ENCODE peak calls at places on chromosomes 12 and 14, in six cellular contexts. One of them, this sample, is unnamed.
A peak's percentile ranks its signal among the peaks of the same experiment; 100 is the strongest.

GRCh38 chr12:64639466-64639865 is 29.2 kb downstream of the RASSF3 start:
- DNase-seq in H9: no peak
- DNase-seq in H1: no peak
- DNase-seq in IMR-90: no peak
- DNase-seq in neuronal stem cell: no peak
- DNase-seq in mesenchymal stem cell: no peak
- DNase-seq in this sample: no peak

GRCh38 chr14:59483360-59483759 is 848 bp downstream of the L3HYPDH start:
- DNase-seq in H9: no peak
- DNase-seq in neuronal stem cell: no peak
- DNase-seq in mesenchymal stem cell: peak; percentile 78
- DNase-seq in H1: no peak
- DNase-seq in IMR-90: peak; percentile 84
- DNase-seq in this sample: peak; percentile 66

GRCh38 chr14:69012251-69012953 is 33.3 kb upstream of the ACTN1 start:
- DNase-seq in neuronal stem cell: no peak
- DNase-seq in IMR-90: peak; percentile 61
- DNase-seq in mesenchymal stem cell: peak; percentile 38
- DNase-seq in H9: no peak
- DNase-seq in H1: no peak
- DNase-seq in this sample: no peak

GRCh38 chr14:96594961-96595360 is 92.8 kb downstream of the PAPOLA start:
- DNase-seq in H1: no peak
- DNase-seq in neuronal stem cell: no peak
- DNase-seq in mesenchymal stem cell: no peak
- DNase-seq in H9: no peak
- DNase-seq in IMR-90: no peak
- DNase-seq in this sample: no peak

GRCh38 chr12:89373772-89374572 is 21.7 kb upstream of the DUSP6 start:
- DNase-seq in mesenchymal stem cell: peak; percentile 77
- DNase-seq in H9: no peak
- DNase-seq in IMR-90: peak; percentile 90
- DNase-seq in H1: no peak
- DNase-seq in neuronal stem cell: no peak
- DNase-seq in this sample: no peak

GRCh38 chr12:68932701-68933563 is at the start of gene CPM:
- DNase-seq in IMR-90: peak; percentile 25
- DNase-seq in H9: peak; percentile 77
- DNase-seq in H1: peak; percentile 77
- DNase-seq in neuronal stem cell: peak; percentile 58
- DNase-seq in mesenchymal stem cell: peak; percentile 28
- DNase-seq in this sample: peak; percentile 53

GRCh38 chr12:112191840-112192321 is 66.5 kb downstream of the TRAFD1 start:
- DNase-seq in IMR-90: peak; percentile 21
- DNase-seq in neuronal stem cell: no peak
- DNase-seq in H9: no peak
- DNase-seq in mesenchymal stem cell: peak; percentile 32
- DNase-seq in H1: no peak
- DNase-seq in this sample: peak; percentile 81

GRCh38 chr12:125142601-125143000 is 77.4 kb downstream of the AACS start:
- DNase-seq in H9: no peak
- DNase-seq in neuronal stem cell: no peak
- DNase-seq in mesenchymal stem cell: no peak
- DNase-seq in IMR-90: no peak
- DNase-seq in H1: no peak
- DNase-seq in this sample: no peak

GRCh38 chr12:27868165-27868564 is 88.1 kb upstream of the MANSC4 start:
- DNase-seq in H9: no peak
- DNase-seq in H1: no peak
- DNase-seq in IMR-90: peak; percentile 93
- DNase-seq in neuronal stem cell: no peak
- DNase-seq in mesenchymal stem cell: peak; percentile 90
- DNase-seq in this sample: no peak

GRCh38 chr12:93767524-93767863 is 90.3 kb downstream of the CRADD start:
- DNase-seq in neuronal stem cell: no peak
- DNase-seq in H1: no peak
- DNase-seq in H9: no peak
- DNase-seq in IMR-90: no peak
- DNase-seq in mesenchymal stem cell: no peak
- DNase-seq in this sample: no peak

GRCh38 chr12:120649442-120650248 is 9.2 kb downstream of the CABP1 start:
- DNase-seq in IMR-90: peak; percentile 5
- DNase-seq in mesenchymal stem cell: no peak
- DNase-seq in H9: peak; percentile 55
- DNase-seq in neuronal stem cell: no peak
- DNase-seq in H1: no peak
- DNase-seq in this sample: no peak

GRCh38 chr14:91138511-91139359 is 24.9 kb downstream of the DGLUCY start:
- DNase-seq in H1: peak; percentile 66
- DNase-seq in IMR-90: no peak
- DNase-seq in neuronal stem cell: no peak
- DNase-seq in mesenchymal stem cell: peak; percentile 35
- DNase-seq in H9: peak; percentile 41
- DNase-seq in this sample: peak; percentile 79

GRCh38 chr12:106227641-106228319 is 20.0 kb downstream of the CKAP4 start:
- DNase-seq in mesenchymal stem cell: peak; percentile 63
- DNase-seq in IMR-90: no peak
- DNase-seq in neuronal stem cell: no peak
- DNase-seq in H1: no peak
- DNase-seq in H9: peak; percentile 11
- DNase-seq in this sample: no peak

GRCh38 chr12:3641428-3641883 is 111.5 kb downstream of the CRACR2A start:
- DNase-seq in IMR-90: peak; percentile 36
- DNase-seq in H9: no peak
- DNase-seq in mesenchymal stem cell: peak; percentile 63
- DNase-seq in neuronal stem cell: no peak
- DNase-seq in H1: no peak
- DNase-seq in this sample: peak; percentile 49

GRCh38 chr12:89856431-89856830 is 147.8 kb upstream of the ATP2B1 start:
- DNase-seq in mesenchymal stem cell: peak; percentile 68
- DNase-seq in neuronal stem cell: no peak
- DNase-seq in H9: no peak
- DNase-seq in IMR-90: peak; percentile 72
- DNase-seq in H1: no peak
- DNase-seq in this sample: no peak

GRCh38 chr14:57199911-57200310 is 68.8 kb downstream of the EXOC5 start:
- DNase-seq in neuronal stem cell: no peak
- DNase-seq in H1: no peak
- DNase-seq in IMR-90: peak; percentile 79
- DNase-seq in H9: no peak
- DNase-seq in mesenchymal stem cell: peak; percentile 43
- DNase-seq in this sample: no peak

GRCh38 chr14:68977741-68978549 is 1.2 kb downstream of the ACTN1 start:
- DNase-seq in IMR-90: peak; percentile 95
- DNase-seq in H9: peak; percentile 73
- DNase-seq in mesenchymal stem cell: peak; percentile 89
- DNase-seq in neuronal stem cell: peak; percentile 24
- DNase-seq in H1: peak; percentile 76
- DNase-seq in this sample: peak; percentile 88

GRCh38 chr14:82776958-82777357 is 1243.3 kb upstream of the SEL1L start:
- DNase-seq in IMR-90: no peak
- DNase-seq in H9: no peak
- DNase-seq in H1: no peak
- DNase-seq in mesenchymal stem cell: no peak
- DNase-seq in neuronal stem cell: no peak
- DNase-seq in this sample: no peak

GRCh38 chr12:3332190-3332589 is 158.8 kb upstream of the PRMT8 start:
- DNase-seq in H9: no peak
- DNase-seq in H1: no peak
- DNase-seq in mesenchymal stem cell: peak; percentile 2
- DNase-seq in neuronal stem cell: no peak
- DNase-seq in IMR-90: peak; percentile 21
- DNase-seq in this sample: no peak

GRCh38 chr14:23054000-23054811 is 3.1 kb downstream of the CDH24 start:
- DNase-seq in IMR-90: no peak
- DNase-seq in mesenchymal stem cell: no peak
- DNase-seq in H9: peak; percentile 50
- DNase-seq in H1: no peak
- DNase-seq in neuronal stem cell: no peak
- DNase-seq in this sample: no peak

GRCh38 chr12:31017535-31017934 is 56.1 kb upstream of the DDX11 start:
- DNase-seq in mesenchymal stem cell: no peak
- DNase-seq in H9: peak; percentile 28
- DNase-seq in neuronal stem cell: no peak
- DNase-seq in H1: no peak
- DNase-seq in IMR-90: no peak
- DNase-seq in this sample: no peak
- H3K79me1 ChIP-seq in mesenchymal stem cell: no peaks in the 10 kb centered on the region
- H3K79me1 ChIP-seq in H9: no peaks in the 10 kb centered on the region
- H3K79me1 ChIP-seq in neuronal stem cell: no peaks in the 10 kb centered on the region
- H3K79me1 ChIP-seq in H1: no peaks in the 10 kb centered on the region
- H3K79me1 ChIP-seq in IMR-90: no peaks in the 10 kb centered on the region
- H3K79me1 ChIP-seq in this sample: no peaks in the 10 kb centered on the region

GRCh38 chr12:16369156-16369555 is 21.7 kb downstream of the MGST1 start:
- DNase-seq in IMR-90: peak; percentile 24
- DNase-seq in H1: no peak
- DNase-seq in neuronal stem cell: no peak
- DNase-seq in mesenchymal stem cell: peak; percentile 7
- DNase-seq in H9: no peak
- DNase-seq in this sample: no peak
- H3K23ac ChIP-seq in IMR-90: no peak overlapping the region
- H3K23ac ChIP-seq in H1: no peak overlapping the region
- H3K23ac ChIP-seq in neuronal stem cell: no peak overlapping the region
- H3K23ac ChIP-seq in mesenchymal stem cell: no peak overlapping the region
- H3K23ac ChIP-seq in H9: no peak overlapping the region
- H3K23ac ChIP-seq in this sample: no peak overlapping the region

DNA sequence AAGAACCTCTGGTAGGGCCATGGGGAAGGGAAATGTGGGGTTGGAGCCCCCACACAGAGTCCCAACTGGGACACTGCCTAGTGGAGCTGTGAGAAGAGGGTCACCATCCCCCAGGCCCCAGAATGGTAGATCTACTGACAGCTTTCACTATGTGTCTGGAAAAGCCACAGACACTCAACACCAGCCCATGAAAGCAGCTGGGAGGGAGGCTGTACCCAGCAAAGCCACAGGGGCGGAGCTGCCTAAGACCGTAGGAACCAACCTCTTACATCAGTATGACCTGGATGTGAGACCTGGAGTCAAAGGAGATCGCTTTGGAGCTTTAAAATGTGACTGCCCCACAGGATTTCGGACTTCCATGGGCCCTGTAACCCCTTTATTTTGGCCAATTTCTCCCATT is 97.8 kb downstream of the HMGA2 start:
- DNase-seq in H9: no peak
- DNase-seq in IMR-90: no peak
- DNase-seq in neuronal stem cell: no peak
- DNase-seq in mesenchymal stem cell: no peak
- DNase-seq in H1: no peak
- DNase-seq in this sample: no peak
- H3K18ac ChIP-seq in H9: no peak overlapping the region
- H3K18ac ChIP-seq in IMR-90: no peak overlapping the region
- H3K18ac ChIP-seq in neuronal stem cell: no peak overlapping the region
- H3K18ac ChIP-seq in mesenchymal stem cell: no peak overlapping the region
- H3K18ac ChIP-seq in H1: no peak overlapping the region
- H3K18ac ChIP-seq in this sample: no peak overlapping the region

DNA sequence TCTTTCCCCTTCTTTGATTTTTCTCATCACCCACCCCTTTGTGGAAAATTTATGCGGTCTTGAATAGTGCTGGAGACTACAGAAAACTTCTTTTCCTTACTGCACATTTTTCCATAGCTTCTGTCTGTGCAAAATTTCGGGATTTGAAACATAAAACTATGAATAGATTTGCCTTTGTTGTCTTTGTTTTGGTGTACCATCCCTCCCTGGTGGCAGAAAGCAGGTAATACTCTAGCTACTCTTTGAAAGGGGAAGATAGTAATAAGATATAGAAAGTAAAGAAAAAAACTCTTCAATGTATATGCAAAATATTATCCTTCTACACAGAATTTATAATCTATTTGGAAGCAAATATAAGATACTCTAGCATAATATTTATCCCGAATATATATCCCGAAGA is 79.1 kb upstream of the LMO3 start:
- DNase-seq in H9: no peak
- DNase-seq in IMR-90: peak; percentile 1
- DNase-seq in neuronal stem cell: no peak
- DNase-seq in mesenchymal stem cell: no peak
- DNase-seq in H1: no peak
- DNase-seq in this sample: peak; percentile 5
- H3K79me1 ChIP-seq in H9: no peaks in the 10 kb centered on the region
- H3K79me1 ChIP-seq in IMR-90: no peaks in the 10 kb centered on the region
- H3K79me1 ChIP-seq in neuronal stem cell: no peaks in the 10 kb centered on the region
- H3K79me1 ChIP-seq in mesenchymal stem cell: no peaks in the 10 kb centered on the region
- H3K79me1 ChIP-seq in H1: no peaks in the 10 kb centered on the region
- H3K79me1 ChIP-seq in this sample: no peaks in the 10 kb centered on the region

GRCh38 chr12:2111816-2112215 is 59.0 kb downstream of the CACNA1C start:
- DNase-seq in IMR-90: no peak
- DNase-seq in H9: no peak
- DNase-seq in neuronal stem cell: no peak
- DNase-seq in mesenchymal stem cell: no peak
- DNase-seq in H1: no peak
- DNase-seq in this sample: no peak

GRCh38 chr12:2110841-2111566 is 58.2 kb downstream of the CACNA1C start:
- DNase-seq in H9: no peak
- DNase-seq in neuronal stem cell: no peak
- DNase-seq in IMR-90: no peak
- DNase-seq in H1: no peak
- DNase-seq in mesenchymal stem cell: no peak
- DNase-seq in this sample: no peak

GRCh38 chr12:2108975-2109671 is 56.3 kb downstream of the CACNA1C start:
- DNase-seq in mesenchymal stem cell: no peak
- DNase-seq in H1: no peak
- DNase-seq in IMR-90: no peak
- DNase-seq in neuronal stem cell: no peak
- DNase-seq in H9: no peak
- DNase-seq in this sample: no peak

GRCh38 chr12:2110127-2110526 is 57.3 kb downstream of the CACNA1C start:
- DNase-seq in mesenchymal stem cell: no peak
- DNase-seq in IMR-90: no peak
- DNase-seq in H1: no peak
- DNase-seq in neuronal stem cell: no peak
- DNase-seq in H9: no peak
- DNase-seq in this sample: no peak

GRCh38 chr12:2108166-2108565 is 55.4 kb downstream of the CACNA1C start:
- DNase-seq in H9: no peak
- DNase-seq in IMR-90: no peak
- DNase-seq in mesenchymal stem cell: no peak
- DNase-seq in neuronal stem cell: no peak
- DNase-seq in H1: no peak
- DNase-seq in this sample: no peak
- H3K23ac ChIP-seq in H9: no peak overlapping the region
- H3K23ac ChIP-seq in IMR-90: no peak overlapping the region
- H3K23ac ChIP-seq in mesenchymal stem cell: no peak overlapping the region
- H3K23ac ChIP-seq in neuronal stem cell: no peak overlapping the region
- H3K23ac ChIP-seq in H1: no peak overlapping the region
- H3K23ac ChIP-seq in this sample: no peak overlapping the region